ENCODE peak calls at places on chromosomes 12 and 14, in four cellular contexts. Y, T, I and W are unnamed samples. For H3K4me1 and H3K9me3, the result is how much of the 10 kb centered on the place peaks cover.

GRCh38 chr14:94748667-94749347 is 21.1 kb downstream of the GSC start:
- DNase-seq in I (no peak), T (no peak), Y (no peak), W (no peak)

GRCh38 chr12:96457191-96457930 is 32.0 kb upstream of the CFAP54 start:
- DNase-seq in T (no peak), I (no peak), Y (no peak), W (no peak)

GRCh38 chr12:9756174-9756573 is 4.5 kb downstream of the CD69 start:
- DNase-seq in Y (no peak), I (no peak), T (no peak), W (no peak)

GRCh38 chr12:57216014-57216891 is at the start of gene NXPH4:
- DNase-seq in T (peak), I (no peak), Y (no peak), W (no peak)

GRCh38 chr12:82855872-82856271 is 169.2 kb downstream of the TMTC2 start:
- DNase-seq in I (no peak), Y (no peak), T (no peak), W (no peak)

GRCh38 chr12:24695103-24695502 is 253.8 kb downstream of the BCAT1 start:
- DNase-seq in Y (no peak), I (no peak), T (no peak), W (no peak)

GRCh38 chr12:57160741-57161140 is 13.3 kb upstream of the LRP1-AS start:
- DNase-seq in I (no peak), T (no peak), Y (no peak), W (no peak)

GRCh38 chr12:55724226-55724939 is 4.2 kb downstream of the RDH5 start:
- DNase-seq in T (peak), Y (peak), I (no peak), W (peak)

GRCh38 chr12:121697093-121697698 is 15.4 kb upstream of the TMEM120B start:
- DNase-seq in I (no peak), Y (no peak), T (no peak), W (no peak)

GRCh38 chr12:98532687-98533304 is 17.4 kb downstream of the TMPO start:
- DNase-seq in T (no peak), Y (no peak), I (no peak), W (no peak)

GRCh38 chr12:50050410-50051280 is 6.8 kb upstream of the ASIC1 start:
- DNase-seq in Y (peak), I (no peak), T (peak), W (peak)

GRCh38 chr14:93999573-93999972 is 2.5 kb downstream of the CCDC197 start:
- DNase-seq in I (no peak), T (no peak), Y (no peak), W (no peak)

GRCh38 chr12:124361074-124361965 is 66.4 kb downstream of the RFLNA start:
- DNase-seq in T (no peak), I (no peak), Y (no peak), W (no peak)

GRCh38 chr14:33646692-33647260 is 304.1 kb downstream of the EGLN3 start:
- DNase-seq in T (no peak), I (no peak), Y (no peak), W (no peak)

GRCh38 chr12:77847060-77847541 is 16.4 kb downstream of the NAV3 start:
- DNase-seq in I (no peak), Y (no peak), T (no peak), W (no peak)

GRCh38 chr12:54040148-54040494 is 7.3 kb downstream of the HOXC5 start:
- DNase-seq in T (no peak), I (no peak), Y (no peak), W (no peak)

GRCh38 chr12:12900786-12901157 is 9.4 kb downstream of the GPRC5A start:
- DNase-seq in Y (no peak), I (no peak), T (no peak), W (no peak)

GRCh38 chr12:7915911-7916403 is 20.0 kb downstream of the SLC2A3 start:
- DNase-seq in Y (no peak), I (no peak), T (no peak), W (no peak)

GRCh38 chr12:18476866-18477265 is 215.5 kb downstream of the PIK3C2G start:
- DNase-seq in T (no peak), Y (no peak), I (no peak), W (no peak)

GRCh38 chr12:131221946-131222249 is 268.2 kb downstream of the ADGRD1 start:
- DNase-seq in I (no peak), T (no peak), Y (no peak), W (no peak)

GRCh38 chr14:73266317-73266716 is 29.0 kb downstream of the PAPLN start:
- DNase-seq in T (no peak), Y (no peak), I (no peak), W (no peak)

GRCh38 chr12:108610856-108611605 is 13.1 kb upstream of the TMEM119 start:
- DNase-seq in Y (no peak), T (no peak), I (no peak), W (no peak)

GRCh38 chr12:64826234-64826633 is 1.8 kb downstream of the TBC1D30 start:
- DNase-seq in Y (no peak), T (peak), I (no peak), W (no peak)

GRCh38 chr14:74190910-74191575 is 48.2 kb upstream of the VSX2 start:
- DNase-seq in I (no peak), T (no peak), Y (no peak), W (no peak)

GRCh38 chr14:67522270-67522669 is 10.8 kb upstream of the PLEKHH1 start:
- DNase-seq in Y (no peak), T (no peak), I (no peak), W (no peak)

GRCh38 chr14:74509587-74510210 is 16.1 kb downstream of the ISCA2 start:
- DNase-seq in I (no peak), Y (no peak), T (peak), W (no peak)

GRCh38 chr12:132143328-132144071 is 619 bp downstream of the DDX51 start:
- DNase-seq in T (no peak), I (no peak), Y (peak), W (peak)

GRCh38 chr14:100586520-100587247 is 533 bp downstream of the BEGAIN start:
- DNase-seq in T (peak), I (no peak), Y (no peak), W (no peak)

GRCh38 chr14:102822311-102822863 is 45.1 kb downstream of the TRAF3 start:
- DNase-seq in Y (no peak), T (no peak), I (no peak), W (no peak)

GRCh38 chr14:30754778-30755177 is 119.6 kb upstream of the COCH start:
- DNase-seq in Y (no peak), I (no peak), T (no peak), W (no peak)

DNA sequence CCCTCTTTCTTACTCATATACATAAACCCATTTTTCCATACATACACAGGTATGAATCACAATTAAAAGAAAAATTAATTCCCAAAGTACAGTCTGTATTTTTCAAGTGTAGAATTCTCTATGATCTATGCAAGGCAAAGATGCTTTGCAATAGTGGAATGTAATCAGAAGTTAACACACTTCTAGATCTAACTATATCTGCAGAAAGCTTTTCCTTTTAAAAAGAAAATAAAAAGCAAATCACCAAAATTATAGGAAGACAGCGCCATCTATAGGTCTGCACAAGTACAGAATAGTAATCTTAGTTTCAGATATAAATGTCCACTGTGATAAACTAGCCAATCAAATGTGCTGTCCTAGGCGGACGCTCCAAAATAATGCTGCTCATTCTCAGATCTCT is 22.0 kb downstream of the SLC25A21 start:
- DNase-seq in T (no peak), Y (no peak), I (no peak), W (no peak)
- H3K4me1 ChIP-seq in T (under half), Y (under half), I (under half), W (under half)

GRCh38 chr12:34300376-34301250 is 278.3 kb downstream of the ALG10 start:
- DNase-seq in Y (no peak), T (no peak), I (no peak), W (no peak)
- H3K9me3 ChIP-seq in Y (under half), T (under half), I (under half), W (under half)

DNA sequence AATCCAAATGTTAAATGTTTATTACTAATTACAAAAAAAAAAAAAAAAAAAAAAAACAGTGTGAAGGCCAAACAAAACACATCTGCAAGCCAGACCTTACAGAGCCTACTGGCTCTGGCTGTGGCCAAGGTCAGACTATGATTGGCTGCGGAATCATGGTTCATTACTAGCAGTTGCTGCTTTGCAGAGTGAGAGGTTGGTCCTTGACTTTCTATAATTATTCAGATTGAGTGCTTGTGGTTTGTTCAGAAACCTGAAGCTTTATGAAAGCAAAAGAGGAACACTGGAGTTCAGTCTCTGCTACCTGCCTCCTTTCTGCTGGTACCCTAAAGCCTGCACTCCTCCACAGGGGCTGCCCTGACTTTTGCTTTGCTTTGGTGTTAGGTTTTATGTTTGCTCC is 550.9 kb downstream of the BCL11B start:
- DNase-seq in Y (no peak), I (no peak), T (no peak), W (no peak)
- TF ChIP-seq CTCF in Y (no peak), I (no peak), T (no peak), W (no peak)

GRCh38 chr14:69038449-69039286 is 59.6 kb upstream of the ACTN1 start:
- DNase-seq in T (no peak), I (no peak), Y (no peak), W (no peak)
- H3K4me1 ChIP-seq in T (under half), I (half or more), Y (under half), W (half or more)

GRCh38 chr12:104526320-104526719 is 69.6 kb downstream of the CHST11 start:
- DNase-seq in Y (no peak), T (no peak), I (no peak), W (no peak)
- H3K9me3 ChIP-seq in Y (under half), T (under half), I (under half), W (under half)

GRCh38 chr14:71308671-71309070 is 401.4 kb downstream of the PCNX1 start:
- DNase-seq in T (no peak), Y (no peak), I (no peak), W (no peak)

GRCh38 chr14:71304588-71305133 is 397.4 kb downstream of the PCNX1 start:
- DNase-seq in Y (no peak), I (no peak), T (no peak), W (no peak)

GRCh38 chr14:71314717-71315116 is 407.5 kb downstream of the PCNX1 start:
- DNase-seq in Y (no peak), T (no peak), I (no peak), W (no peak)

GRCh38 chr14:71311061-71311460 is 403.8 kb downstream of the PCNX1 start:
- DNase-seq in I (no peak), T (no peak), Y (no peak), W (no peak)

GRCh38 chr14:71309756-71310155 is 402.5 kb downstream of the PCNX1 start:
- DNase-seq in Y (no peak), I (no peak), T (no peak), W (no peak)
- TF ChIP-seq CTCF in Y (no peak), I (no peak), T (no peak), W (no peak)

GRCh38 chr14:21102472-21103164 is 1.8 kb downstream of the TMEM253 start:
- DNase-seq in I (no peak), T (no peak), Y (peak), W (no peak)
- H3K4me1 ChIP-seq in I (under half), T (under half), Y (half or more), W (under half)